ENCODE peak calls at places on chromosomes 12 and 14, in ten cellular contexts. T is NCI-H1417, D is hepatic stellate cell, S is hippocampal formation, P is HT-29, R is right cardiac atrium, H is NCI-H1105 treated with DMSO at 0.1 percent for 48 hours, V is AG04450, O is NT2/D1, X is GM13976. B is an unnamed sample.
A peak's percentile ranks its signal among the peaks of the same experiment; 100 is the strongest.

GRCh38 chr12:57461904-57462306 is 2.3 kb downstream of the GLI1 start:
- DNase-seq in T (no peak), D (peak; percentile 60), S (no peak), P (no peak), R (no peak), H (no peak), V (no peak), O (no peak), X (peak; percentile 51), B (no peak)

GRCh38 chr14:101947577-101947903 is 16.8 kb upstream of the DYNC1H1 start:
- DNase-seq in T (no peak), D (no peak), S (no peak), P (no peak), R (no peak), H (peak; percentile 12), V (no peak), O (no peak), X (no peak), B (no peak)

GRCh38 chr14:54348001-54348611 is 48.7 kb upstream of the CDKN3 start:
- DNase-seq in T (peak; percentile 51), D (peak; percentile 34), S (peak; percentile 73), P (peak; percentile 85), R (no peak), H (peak; percentile 75), V (no peak), O (no peak), X (peak; percentile 71), B (peak; percentile 48)

GRCh38 chr12:26056335-26056734 is 68.5 kb downstream of the BHLHE41 start:
- DNase-seq in T (peak; percentile 33), D (no peak), S (no peak), P (peak; percentile 85), R (no peak), H (peak; percentile 81), V (no peak), O (no peak), X (no peak), B (no peak)

GRCh38 chr12:84922721-84923120 is 10.1 kb upstream of the SLC6A15 start:
- DNase-seq in T (no peak), D (no peak), S (no peak), P (no peak), R (no peak), H (no peak), V (no peak), O (no peak), X (no peak), B (no peak)

GRCh38 chr12:10364839-10365681 is 24.8 kb downstream of the KLRK1 start:
- DNase-seq in T (peak; percentile 91), D (peak; percentile 65), S (peak; percentile 82), P (peak; percentile 94), R (peak; percentile 60), H (peak; percentile 94), V (peak; percentile 42), O (no peak), X (peak; percentile 58), B (peak; percentile 72)

GRCh38 chr12:112513496-112513895 is 94.7 kb downstream of the PTPN11 start:
- DNase-seq in T (no peak), D (no peak), S (no peak), P (no peak), R (no peak), H (no peak), V (no peak), O (no peak), X (no peak), B (no peak)

GRCh38 chr12:62290804-62291203 is 30.6 kb downstream of the USP15 start:
- DNase-seq in T (no peak), D (no peak), S (no peak), P (no peak), R (no peak), H (no peak), V (no peak), O (no peak), X (no peak), B (no peak)

GRCh38 chr12:95997276-95997675 is 1.1 kb upstream of the HAL start:
- DNase-seq in T (no peak), D (no peak), S (no peak), P (no peak), R (no peak), H (no peak), V (no peak), O (no peak), X (no peak), B (no peak)

GRCh38 chr14:97719931-97720330 is 922.7 kb downstream of the VRK1 start:
- DNase-seq in T (no peak), D (no peak), S (no peak), P (no peak), R (no peak), H (no peak), V (no peak), O (no peak), X (no peak), B (no peak)

GRCh38 chr14:38941485-38941884 is 161.6 kb downstream of the SEC23A start:
- DNase-seq in T (no peak), D (no peak), S (no peak), P (no peak), R (no peak), H (no peak), V (no peak), O (no peak), X (no peak), B (no peak)

GRCh38 chr12:68477256-68477655 is 133.4 kb upstream of the RAP1B start:
- DNase-seq in T (no peak), D (no peak), S (no peak), P (no peak), R (no peak), H (no peak), V (no peak), O (no peak), X (no peak), B (no peak)

GRCh38 chr12:19739195-19739776 is 300.0 kb downstream of the AEBP2 start:
- DNase-seq in T (peak; percentile 31), D (peak; percentile 52), S (peak; percentile 40), P (peak; percentile 65), R (no peak), H (peak; percentile 44), V (peak; percentile 38), O (peak; percentile 87), X (peak; percentile 67), B (peak; percentile 47)

GRCh38 chr12:47071241-47071852 is 8.1 kb upstream of the PCED1B start:
- DNase-seq in T (no peak), D (no peak), S (no peak), P (peak; percentile 66), R (no peak), H (no peak), V (no peak), O (no peak), X (no peak), B (no peak)

GRCh38 chr12:62995097-62995496 is 60.1 kb upstream of the PPM1H start:
- DNase-seq in T (peak; percentile 25), D (no peak), S (no peak), P (no peak), R (no peak), H (peak; percentile 6), V (no peak), O (peak; percentile 8), X (no peak), B (no peak)

GRCh38 chr12:30847259-30847658 is 79.3 kb upstream of the TSPAN11 start:
- DNase-seq in T (peak; percentile 42), D (no peak), S (no peak), P (peak; percentile 86), R (no peak), H (peak; percentile 59), V (peak; percentile 8), O (peak; percentile 89), X (no peak), B (peak; percentile 41)

GRCh38 chr12:112573151-112573550 is 154.4 kb downstream of the PTPN11 start:
- DNase-seq in T (no peak), D (no peak), S (no peak), P (no peak), R (no peak), H (no peak), V (no peak), O (no peak), X (no peak), B (no peak)

GRCh38 chr14:26596722-26597030 is 1.2 kb downstream of the NOVA1 start:
- DNase-seq in T (peak; percentile 56), D (no peak), S (peak; percentile 62), P (no peak), R (peak; percentile 37), H (peak; percentile 42), V (no peak), O (no peak), X (no peak), B (no peak)

GRCh38 chr12:89228466-89228865 is 123.8 kb downstream of the DUSP6 start:
- DNase-seq in T (no peak), D (no peak), S (no peak), P (no peak), R (no peak), H (no peak), V (no peak), O (no peak), X (no peak), B (no peak)

GRCh38 chr14:88326352-88327103 is 3.5 kb upstream of the KCNK10 start:
- DNase-seq in T (peak; percentile 56), D (no peak), S (no peak), P (no peak), R (no peak), H (peak; percentile 45), V (no peak), O (no peak), X (no peak), B (no peak)

GRCh38 chr14:94175403-94176146 is 1.5 kb downstream of the PPP4R4 start:
- DNase-seq in T (peak; percentile 68), D (no peak), S (no peak), P (no peak), R (no peak), H (peak; percentile 41), V (no peak), O (no peak), X (no peak), B (no peak)

GRCh38 chr12:104702565-104703139 is 245.9 kb downstream of the CHST11 start:
- DNase-seq in T (no peak), D (peak; percentile 79), S (no peak), P (no peak), R (peak; percentile 92), H (no peak), V (no peak), O (no peak), X (no peak), B (no peak)

GRCh38 chr12:22467190-22467589 is 77.2 kb downstream of the C2CD5 start:
- DNase-seq in T (no peak), D (no peak), S (no peak), P (no peak), R (no peak), H (no peak), V (no peak), O (no peak), X (no peak), B (no peak)

GRCh38 chr12:117343849-117344248 is 17.6 kb downstream of the NOS1 start:
- DNase-seq in T (no peak), D (no peak), S (no peak), P (no peak), R (no peak), H (no peak), V (no peak), O (no peak), X (no peak), B (no peak)